ENCODE peak calls at places on chromosomes 5 and 9, in five cellular contexts. Q is suprapubic skin, P is brain microvascular endothelial cell, J is lung, H is Panc1. I is an unnamed sample.

GRCh38 chr5:75156585-75156984 is 80.1 kb downstream of the ANKRD31 start:
- DNase-seq in Q (no peak), P (no peak), J (no peak), H (no peak), I (no peak)

GRCh38 chr5:90000351-90000750 is 409.2 kb downstream of the CETN3 start:
- DNase-seq in Q (no peak), P (no peak), J (no peak), H (no peak), I (no peak)

GRCh38 chr5:23411200-23411599 is 96.2 kb upstream of the PRDM9 start:
- DNase-seq in Q (no peak), P (no peak), J (no peak), H (no peak), I (no peak)

GRCh38 chr5:41524174-41524573 is 13.8 kb upstream of the PLCXD3 start:
- DNase-seq in Q (no peak), P (no peak), J (no peak), H (no peak), I (no peak)

GRCh38 chr5:1488882-1489680 is 34.7 kb downstream of the LPCAT1 start:
- DNase-seq in Q (no peak), P (peak; percentile 77), J (no peak), H (peak; percentile 67), I (peak; percentile 37)

GRCh38 chr5:172082180-172082579 is 75.7 kb upstream of the FBXW11 start:
- DNase-seq in Q (peak; percentile 29), P (no peak), J (no peak), H (no peak), I (no peak)

GRCh38 chr9:114289571-114290481 is 33.1 kb upstream of the ORM1 start:
- DNase-seq in Q (peak; percentile 66), P (no peak), J (no peak), H (no peak), I (no peak)

GRCh38 chr5:94024101-94024500 is 282.7 kb upstream of the POU5F2 start:
- DNase-seq in Q (no peak), P (no peak), J (no peak), H (no peak), I (no peak)

GRCh38 chr9:26261503-26262330 is 583.5 kb upstream of the TUSC1 start:
- DNase-seq in Q (no peak), P (peak; percentile 78), J (no peak), H (no peak), I (peak; percentile 79)

GRCh38 chr9:125506045-125506444 is 201.0 kb downstream of the MAPKAP1 start:
- DNase-seq in Q (no peak), P (no peak), J (no peak), H (no peak), I (no peak)

GRCh38 chr9:116323012-116323411 is 169.4 kb downstream of the PAPPA start:
- DNase-seq in Q (no peak), P (no peak), J (no peak), H (no peak), I (no peak)

GRCh38 chr9:94622087-94622486 is 17.2 kb downstream of the FBP1 start:
- DNase-seq in Q (no peak), P (no peak), J (no peak), H (no peak), I (no peak)

GRCh38 chr9:133979921-133980863 is 11.9 kb downstream of the VAV2 start:
- DNase-seq in Q (no peak), P (no peak), J (no peak), H (no peak), I (no peak)

GRCh38 chr5:7856855-7857254 is 5.9 kb upstream of the CFAP90 start:
- DNase-seq in Q (no peak), P (no peak), J (no peak), H (peak; percentile 12), I (no peak)

GRCh38 chr5:83097582-83098265 is 20.4 kb downstream of the XRCC4 start:
- DNase-seq in Q (no peak), P (no peak), J (no peak), H (no peak), I (no peak)

GRCh38 chr9:35998333-35998732 is 38.4 kb upstream of the RECK start:
- DNase-seq in Q (no peak), P (no peak), J (no peak), H (no peak), I (no peak)

GRCh38 chr9:20508242-20508641 is 114.1 kb downstream of the MLLT3 start:
- DNase-seq in Q (no peak), P (no peak), J (no peak), H (no peak), I (no peak)

GRCh38 chr5:132463808-132464154 is 26.8 kb downstream of the IRF1 start:
- DNase-seq in Q (no peak), P (no peak), J (no peak), H (no peak), I (no peak)

GRCh38 chr9:104553261-104553660 is 15.7 kb upstream of the OR13C8 start:
- DNase-seq in Q (no peak), P (peak; percentile 51), J (no peak), H (no peak), I (no peak)

GRCh38 chr9:138112090-138112748 is 234.6 kb downstream of the CACNA1B start:
- DNase-seq in Q (no peak), P (no peak), J (no peak), H (no peak), I (no peak)

GRCh38 chr5:60806591-60807243 is 37.4 kb downstream of the ELOVL7 start:
- DNase-seq in Q (no peak), P (no peak), J (no peak), H (no peak), I (no peak)

GRCh38 chr5:131148835-131149234 is 16.2 kb downstream of the HINT1 start:
- DNase-seq in Q (no peak), P (no peak), J (no peak), H (no peak), I (no peak)

GRCh38 chr5:180782748-180783147 is 19.9 kb downstream of the MGAT1 start:
- DNase-seq in Q (no peak), P (no peak), J (no peak), H (no peak), I (no peak)

GRCh38 chr9:127973169-127974001 is 7.4 kb downstream of the EEIG1 start:
- DNase-seq in Q (no peak), P (no peak), J (no peak), H (no peak), I (no peak)

GRCh38 chr9:104808030-104808614 is 44.2 kb downstream of the NIPSNAP3B start:
- DNase-seq in Q (no peak), P (no peak), J (no peak), H (no peak), I (no peak)

GRCh38 chr5:77893225-77893860 is 117.2 kb upstream of the TBCA start:
- DNase-seq in Q (no peak), P (peak; percentile 96), J (no peak), H (peak; percentile 57), I (peak; percentile 88)

GRCh38 chr5:123180178-123180577 is 91.1 kb downstream of the PRDM6 start:
- DNase-seq in Q (no peak), P (no peak), J (no peak), H (no peak), I (no peak)

GRCh38 chr9:113542741-113543140 is 79.2 kb downstream of the RGS3 start:
- DNase-seq in Q (no peak), P (no peak), J (no peak), H (no peak), I (no peak)

GRCh38 chr9:136023401-136024225 is 62.4 kb upstream of the UBAC1 start:
- DNase-seq in Q (peak; percentile 83), P (peak; percentile 29), J (no peak), H (no peak), I (no peak)

GRCh38 chr9:127912882-127913281 is 4.0 kb downstream of the ST6GALNAC4 start:
- DNase-seq in Q (no peak), P (no peak), J (peak; percentile 84), H (no peak), I (no peak)

GRCh38 chr5:116872986-116873385 is 298.4 kb upstream of the SEMA6A start:
- DNase-seq in Q (no peak), P (no peak), J (no peak), H (no peak), I (peak; percentile 22)

GRCh38 chr9:38662763-38663593 is 42.6 kb upstream of the ANKRD18A start:
- DNase-seq in Q (no peak), P (peak; percentile 47), J (no peak), H (no peak), I (no peak)

GRCh38 chr9:73239868-73240267 is 88.2 kb downstream of the ANXA1 start:
- DNase-seq in Q (no peak), P (no peak), J (no peak), H (no peak), I (peak; percentile 23)

GRCh38 chr9:114154597-114155102 is 687 bp upstream of the COL27A1 start:
- DNase-seq in Q (no peak), P (no peak), J (no peak), H (no peak), I (peak; percentile 38)

DNA sequence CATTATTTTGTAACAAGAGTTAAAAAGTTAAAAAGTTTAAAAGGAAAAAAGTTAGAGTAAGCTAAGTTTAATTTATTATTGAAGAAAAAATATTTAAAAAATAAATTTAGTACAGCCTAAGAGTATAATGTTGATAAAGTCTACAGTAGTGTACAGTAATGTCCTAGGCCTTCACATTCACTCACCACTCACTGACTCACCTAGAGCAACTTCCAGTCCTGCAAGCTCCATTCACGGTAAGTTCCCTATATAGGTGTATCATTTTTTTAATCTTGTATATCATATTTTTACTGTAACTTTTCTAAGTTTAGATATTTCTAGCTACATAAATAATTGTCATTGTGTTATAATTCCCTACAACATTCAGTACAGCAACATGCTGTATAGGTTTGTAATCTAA is 69.4 kb upstream of the PANK3 start:
- DNase-seq in Q (no peak), P (no peak), J (no peak), H (no peak), I (no peak)
- H3K27ac ChIP-seq in Q (no peak overlapping the region), P (no peak overlapping the region), J (no peak overlapping the region), H (no peak overlapping the region), I (no peak overlapping the region)

DNA sequence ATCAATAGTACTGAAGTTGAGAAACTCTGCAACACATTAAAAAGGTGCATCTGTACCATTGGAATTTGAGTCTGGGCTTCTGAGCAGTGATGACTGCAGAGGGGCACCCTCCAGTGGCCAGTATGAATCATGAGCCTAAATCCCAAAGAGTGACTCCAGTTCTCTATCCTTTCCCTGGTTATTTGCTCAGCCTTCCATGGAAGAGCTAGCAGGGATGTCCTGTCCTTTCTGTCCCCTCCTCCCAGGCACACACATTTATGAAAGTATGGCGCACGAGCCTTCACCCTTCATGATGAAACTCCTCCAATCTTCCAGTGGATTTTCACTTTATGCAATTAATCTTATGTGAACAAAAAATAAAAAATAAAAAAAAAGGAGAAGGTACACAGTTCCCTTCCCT is 81.0 kb downstream of the ESM1 start:
- DNase-seq in Q (no peak), P (peak; percentile 45), J (no peak), H (no peak), I (peak; percentile 32)
- TF ChIP-seq CTCF in Q (no peak), P (peak; percentile 83), J (no peak), H (peak; percentile 64), I (peak; percentile 65)

GRCh38 chr5:141366016-141366896 is 2.3 kb downstream of the PCDHGA5 start:
- DNase-seq in Q (no peak), P (no peak), J (no peak), H (no peak), I (no peak)
- H3K27ac ChIP-seq in Q (no peak overlapping the region), P (no peak overlapping the region), J (no peak overlapping the region), H (no peak overlapping the region), I (no peak overlapping the region)

DNA sequence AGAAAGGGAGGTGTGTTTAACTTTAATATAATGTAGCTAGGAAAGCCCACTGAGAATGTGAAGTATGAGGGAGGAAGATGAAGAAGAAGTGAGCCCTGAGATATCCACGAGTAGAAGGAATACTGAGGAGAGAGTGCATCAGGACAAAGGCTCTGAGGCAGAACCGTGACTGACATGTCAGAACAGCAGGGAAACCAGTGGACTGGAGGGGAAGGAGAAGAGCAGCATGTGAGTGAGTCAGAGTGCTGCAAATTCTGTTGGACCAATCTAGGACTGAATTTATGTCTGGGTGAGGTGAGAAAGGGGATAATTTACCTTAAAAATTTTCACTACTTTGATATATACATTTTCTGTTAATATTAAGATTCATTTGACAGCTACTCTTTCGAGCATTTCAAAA is 110.3 kb downstream of the ST8SIA4 start:
- DNase-seq in Q (no peak), P (no peak), J (no peak), H (no peak), I (peak; percentile 23)
- TF ChIP-seq CTCF in Q (no peak), P (no peak), J (no peak), H (no peak), I (no peak)

I was measured in foreskin keratinocyte.